ENCODE peak calls at places on chromosome 1, in ten cellular contexts. X is dermis microvascular lymphatic vessel endothelial cell; W is PC-3; V is amygdala; T is NCI-H1105; M is psoas muscle; R is endothelial cell; P is AG09309; Y is stimulated activated CD4-positive, alpha-beta T cell treated with anti-CD3 and anti-CD28 coated beads, Interleukin-2, amount 100 ng/mL, for 48 hours; I is HuH-7. D is an unnamed sample.

GRCh38 chr1:4172659-4173599 is 272.9 kb upstream of the C1orf174 start:
- DNase-seq in R (no peak), Y (no peak), P (no peak), X (no peak), T (peak), I (peak), V (no peak), W (peak), M (no peak), D (no peak)

GRCh38 chr1:204067935-204068334 is 5.0 kb upstream of the SOX13 start:
- DNase-seq in X (no peak), M (no peak), I (no peak), Y (no peak), T (no peak), P (no peak), R (no peak), W (no peak), V (no peak), D (no peak)

GRCh38 chr1:64881281-64881680 is 85.1 kb downstream of the JAK1 start:
- DNase-seq in Y (no peak), V (no peak), R (no peak), I (no peak), T (no peak), M (no peak), W (peak), X (peak), P (peak), D (no peak)

GRCh38 chr1:1213919-1214599 is at the start of gene TNFRSF4:
- DNase-seq in Y (no peak), V (no peak), M (peak), P (no peak), T (no peak), I (no peak), R (no peak), W (no peak), X (no peak), D (no peak)

GRCh38 chr1:29448456-29449317 is 212.4 kb downstream of the PTPRU start:
- DNase-seq in Y (no peak), X (no peak), I (no peak), T (no peak), W (no peak), R (no peak), M (no peak), P (no peak), V (no peak), D (no peak)

GRCh38 chr1:81317191-81317590 is 483.5 kb upstream of the ADGRL2 start:
- DNase-seq in T (no peak), R (no peak), P (no peak), X (no peak), M (no peak), W (no peak), V (no peak), I (no peak), Y (no peak), D (no peak)

GRCh38 chr1:3598051-3598471 is 13.2 kb downstream of the MEGF6 start:
- DNase-seq in T (no peak), M (peak), R (no peak), X (peak), Y (no peak), V (no peak), I (no peak), P (no peak), W (no peak), D (no peak)

GRCh38 chr1:5980314-5981008 is 11.8 kb downstream of the NPHP4 start:
- DNase-seq in W (no peak), R (peak), T (no peak), M (peak), V (no peak), P (no peak), X (no peak), Y (no peak), I (no peak), D (peak)